ENCODE peak calls at places on chromosomes 1 and 21, in five cellular contexts. One of them, this sample, is unnamed.

GRCh38 chr21:31316072-31316471 is 28.0 kb downstream of the TIAM1 start:
- DNase-seq in HCT116: no peak
- DNase-seq in fibroblast of gingiva: no peak
- DNase-seq in sigmoid colon: no peak
- DNase-seq in NCI-H2081: no peak
- DNase-seq in this sample: no peak

GRCh38 chr1:180415985-180416633 is 86.3 kb downstream of the ACBD6 start:
- DNase-seq in fibroblast of gingiva: peak
- DNase-seq in NCI-H2081: peak
- DNase-seq in sigmoid colon: no peak
- DNase-seq in HCT116: peak
- DNase-seq in this sample: no peak

GRCh38 chr1:67029472-67029871 is 24.5 kb downstream of the SLC35D1 start:
- DNase-seq in sigmoid colon: no peak
- DNase-seq in HCT116: no peak
- DNase-seq in fibroblast of gingiva: no peak
- DNase-seq in NCI-H2081: no peak
- DNase-seq in this sample: no peak

GRCh38 chr1:1394116-1394515 is 5.0 kb downstream of the CCNL2 start:
- DNase-seq in NCI-H2081: no peak
- DNase-seq in HCT116: no peak
- DNase-seq in sigmoid colon: no peak
- DNase-seq in fibroblast of gingiva: no peak
- DNase-seq in this sample: no peak

GRCh38 chr1:204095248-204095640 is 22.3 kb downstream of the SOX13 start:
- DNase-seq in NCI-H2081: no peak
- DNase-seq in fibroblast of gingiva: no peak
- DNase-seq in sigmoid colon: no peak
- DNase-seq in HCT116: no peak
- DNase-seq in this sample: no peak

GRCh38 chr1:76138217-76138616 is 63.7 kb downstream of the ST6GALNAC3 start:
- DNase-seq in fibroblast of gingiva: no peak
- DNase-seq in NCI-H2081: no peak
- DNase-seq in sigmoid colon: no peak
- DNase-seq in HCT116: no peak
- DNase-seq in this sample: no peak

GRCh38 chr1:230067441-230067870 is 418 bp downstream of the GALNT2 start:
- DNase-seq in HCT116: no peak
- DNase-seq in NCI-H2081: no peak
- DNase-seq in sigmoid colon: peak
- DNase-seq in fibroblast of gingiva: peak
- DNase-seq in this sample: peak

GRCh38 chr1:43370564-43370963 is 2.8 kb upstream of the ELOVL1 start:
- DNase-seq in HCT116: no peak
- DNase-seq in sigmoid colon: no peak
- DNase-seq in fibroblast of gingiva: no peak
- DNase-seq in NCI-H2081: no peak
- DNase-seq in this sample: no peak

GRCh38 chr1:10899490-10900264 is 103.2 kb upstream of the CASZ1 start:
- DNase-seq in NCI-H2081: no peak
- DNase-seq in fibroblast of gingiva: no peak
- DNase-seq in HCT116: no peak
- DNase-seq in sigmoid colon: no peak
- DNase-seq in this sample: no peak

GRCh38 chr1:167693425-167694045 is 28.2 kb upstream of the MPZL1 start:
- DNase-seq in NCI-H2081: no peak
- DNase-seq in fibroblast of gingiva: no peak
- DNase-seq in sigmoid colon: no peak
- DNase-seq in HCT116: no peak
- DNase-seq in this sample: no peak

GRCh38 chr1:116472431-116472961 is 98.3 kb downstream of the CD58 start:
- DNase-seq in sigmoid colon: no peak
- DNase-seq in HCT116: no peak
- DNase-seq in NCI-H2081: peak
- DNase-seq in fibroblast of gingiva: no peak
- DNase-seq in this sample: no peak

GRCh38 chr1:234589064-234589765 is 20.8 kb downstream of the IRF2BP2 start:
- DNase-seq in HCT116: no peak
- DNase-seq in sigmoid colon: no peak
- DNase-seq in NCI-H2081: no peak
- DNase-seq in fibroblast of gingiva: no peak
- DNase-seq in this sample: no peak

GRCh38 chr1:49240709-49241221 is 464.1 kb upstream of the BEND5 start:
- DNase-seq in sigmoid colon: no peak
- DNase-seq in HCT116: no peak
- DNase-seq in fibroblast of gingiva: no peak
- DNase-seq in NCI-H2081: no peak
- DNase-seq in this sample: no peak

GRCh38 chr1:11354893-11355593 is 82.0 kb downstream of the UBIAD1 start:
- DNase-seq in sigmoid colon: no peak
- DNase-seq in fibroblast of gingiva: no peak
- DNase-seq in NCI-H2081: no peak
- DNase-seq in HCT116: no peak
- DNase-seq in this sample: no peak

GRCh38 chr1:63935148-63935547 is 161.3 kb downstream of the ROR1 start:
- DNase-seq in sigmoid colon: no peak
- DNase-seq in NCI-H2081: no peak
- DNase-seq in fibroblast of gingiva: peak
- DNase-seq in HCT116: no peak
- DNase-seq in this sample: no peak

GRCh38 chr1:31374511-31375196 is 1.8 kb upstream of the FABP3 start:
- DNase-seq in sigmoid colon: peak
- DNase-seq in NCI-H2081: no peak
- DNase-seq in fibroblast of gingiva: peak
- DNase-seq in HCT116: no peak
- DNase-seq in this sample: peak

GRCh38 chr21:37101384-37101783 is 28.3 kb downstream of the TTC3 start:
- DNase-seq in fibroblast of gingiva: no peak
- DNase-seq in HCT116: no peak
- DNase-seq in NCI-H2081: no peak
- DNase-seq in sigmoid colon: no peak
- DNase-seq in this sample: no peak